ENCODE peak calls at places on chromosomes 11 and 22, in eight cellular contexts. One of them, this sample, is unnamed.

GRCh38 chr11:107689317-107690202 is 22.3 kb downstream of the SLN start:
- DNase-seq in HCT116: peak; percentile 54
- DNase-seq in GM23248: peak; percentile 88
- DNase-seq in Karpas-422: peak; percentile 93
- DNase-seq in MM.1S: peak; percentile 71
- DNase-seq in PC-3: peak; percentile 94
- DNase-seq in SK-N-SH: peak; percentile 62
- DNase-seq in hepatocyte: peak; percentile 86
- DNase-seq in this sample: peak; percentile 61

GRCh38 chr11:130894322-130895025 is 21.8 kb downstream of the SNX19 start:
- DNase-seq in HCT116: peak; percentile 38
- DNase-seq in GM23248: peak; percentile 74
- DNase-seq in Karpas-422: peak; percentile 74
- DNase-seq in MM.1S: peak; percentile 58
- DNase-seq in PC-3: peak; percentile 85
- DNase-seq in SK-N-SH: peak; percentile 57
- DNase-seq in hepatocyte: peak; percentile 83
- DNase-seq in this sample: peak; percentile 67

GRCh38 chr22:29306830-29307657 is 594 bp downstream of the GAS2L1 start:
- DNase-seq in HCT116: no peak
- DNase-seq in GM23248: peak; percentile 94
- DNase-seq in Karpas-422: no peak
- DNase-seq in MM.1S: peak; percentile 48
- DNase-seq in PC-3: peak; percentile 80
- DNase-seq in SK-N-SH: peak; percentile 93
- DNase-seq in hepatocyte: peak; percentile 92
- DNase-seq in this sample: no peak

GRCh38 chr11:17479284-17480214 is 2.9 kb upstream of the ABCC8 start:
- DNase-seq in HCT116: peak; percentile 49
- DNase-seq in GM23248: peak; percentile 19
- DNase-seq in Karpas-422: peak; percentile 29
- DNase-seq in MM.1S: no peak
- DNase-seq in PC-3: peak; percentile 31
- DNase-seq in SK-N-SH: peak; percentile 85
- DNase-seq in hepatocyte: peak; percentile 57
- DNase-seq in this sample: no peak

GRCh38 chr22:44601725-44602124 is 100.3 kb upstream of the PRR5 start:
- DNase-seq in HCT116: no peak
- DNase-seq in GM23248: no peak
- DNase-seq in Karpas-422: no peak
- DNase-seq in MM.1S: no peak
- DNase-seq in PC-3: no peak
- DNase-seq in SK-N-SH: no peak
- DNase-seq in hepatocyte: no peak
- DNase-seq in this sample: no peak

GRCh38 chr22:44691796-44692661 is 10.0 kb upstream of the PRR5 start:
- DNase-seq in HCT116: no peak
- DNase-seq in GM23248: no peak
- DNase-seq in Karpas-422: no peak
- DNase-seq in MM.1S: no peak
- DNase-seq in PC-3: peak; percentile 60
- DNase-seq in SK-N-SH: no peak
- DNase-seq in hepatocyte: no peak
- DNase-seq in this sample: no peak

GRCh38 chr11:122422707-122423106 is 232.8 kb upstream of the UBASH3B start:
- DNase-seq in HCT116: no peak
- DNase-seq in GM23248: peak; percentile 22
- DNase-seq in Karpas-422: no peak
- DNase-seq in MM.1S: no peak
- DNase-seq in PC-3: peak; percentile 86
- DNase-seq in SK-N-SH: no peak
- DNase-seq in hepatocyte: no peak
- DNase-seq in this sample: no peak

GRCh38 chr22:23414727-23415489 is 165.2 kb downstream of the IGLL1 start:
- DNase-seq in HCT116: no peak
- DNase-seq in GM23248: no peak
- DNase-seq in Karpas-422: no peak
- DNase-seq in MM.1S: no peak
- DNase-seq in PC-3: no peak
- DNase-seq in SK-N-SH: no peak
- DNase-seq in hepatocyte: no peak
- DNase-seq in this sample: no peak

GRCh38 chr22:34122064-34122463 is 201.8 kb upstream of the LARGE1 start:
- DNase-seq in HCT116: no peak
- DNase-seq in GM23248: no peak
- DNase-seq in Karpas-422: no peak
- DNase-seq in MM.1S: no peak
- DNase-seq in PC-3: no peak
- DNase-seq in SK-N-SH: no peak
- DNase-seq in hepatocyte: no peak
- DNase-seq in this sample: no peak

GRCh38 chr11:7524831-7525230 is 11.0 kb downstream of the PPFIBP2 start:
- DNase-seq in HCT116: no peak
- DNase-seq in GM23248: no peak
- DNase-seq in Karpas-422: peak; percentile 70
- DNase-seq in MM.1S: no peak
- DNase-seq in PC-3: no peak
- DNase-seq in SK-N-SH: no peak
- DNase-seq in hepatocyte: no peak
- DNase-seq in this sample: peak; percentile 45

GRCh38 chr11:116073854-116074837 is 569.9 kb upstream of the CADM1 start:
- DNase-seq in HCT116: no peak
- DNase-seq in GM23248: peak; percentile 4
- DNase-seq in Karpas-422: no peak
- DNase-seq in MM.1S: no peak
- DNase-seq in PC-3: no peak
- DNase-seq in SK-N-SH: no peak
- DNase-seq in hepatocyte: peak; percentile 63
- DNase-seq in this sample: no peak

DNA sequence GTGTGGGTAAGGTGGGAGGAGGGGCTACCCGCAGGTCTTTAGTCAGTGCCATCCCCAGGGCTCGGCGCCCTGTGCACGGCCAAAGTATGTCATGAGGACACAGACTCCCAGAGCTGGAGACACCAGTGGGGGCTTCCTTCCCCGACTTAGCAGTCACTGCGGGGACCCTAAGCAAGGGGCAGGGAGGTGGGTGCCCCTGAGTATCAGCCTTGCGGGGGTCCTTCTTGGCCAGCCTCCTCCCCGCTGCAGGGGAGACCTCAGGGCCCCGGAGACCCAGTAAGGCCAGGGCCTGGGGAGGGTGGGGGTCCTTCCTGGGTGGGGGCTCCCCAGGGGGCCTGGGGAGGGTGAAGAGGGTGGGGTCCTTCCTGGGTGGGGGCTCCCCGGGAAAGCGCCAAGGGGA is 673.8 kb downstream of the BRD1 start:
- DNase-seq in HCT116: no peak
- DNase-seq in GM23248: no peak
- DNase-seq in Karpas-422: no peak
- DNase-seq in MM.1S: no peak
- DNase-seq in PC-3: no peak
- DNase-seq in SK-N-SH: no peak
- DNase-seq in hepatocyte: no peak
- DNase-seq in this sample: no peak
- H3K9me2 ChIP-seq in HCT116: no peaks in the 10 kb centered on the region
- H3K9me2 ChIP-seq in GM23248: no peaks in the 10 kb centered on the region
- H3K9me2 ChIP-seq in Karpas-422: no peaks in the 10 kb centered on the region
- H3K9me2 ChIP-seq in MM.1S: no peaks in the 10 kb centered on the region
- H3K9me2 ChIP-seq in PC-3: no peaks in the 10 kb centered on the region
- H3K9me2 ChIP-seq in SK-N-SH: no peaks in the 10 kb centered on the region
- H3K9me2 ChIP-seq in hepatocyte: no peaks in the 10 kb centered on the region
- H3K9me2 ChIP-seq in this sample: no peaks in the 10 kb centered on the region

GRCh38 chr11:132894598-132894997 is 637.7 kb downstream of the OPCML start:
- DNase-seq in HCT116: no peak
- DNase-seq in GM23248: no peak
- DNase-seq in Karpas-422: no peak
- DNase-seq in MM.1S: no peak
- DNase-seq in PC-3: no peak
- DNase-seq in SK-N-SH: no peak
- DNase-seq in hepatocyte: peak; percentile 56
- DNase-seq in this sample: no peak

GRCh38 chr11:132901638-132902610 is 630.4 kb downstream of the OPCML start:
- DNase-seq in HCT116: no peak
- DNase-seq in GM23248: peak; percentile 26
- DNase-seq in Karpas-422: no peak
- DNase-seq in MM.1S: no peak
- DNase-seq in PC-3: no peak
- DNase-seq in SK-N-SH: no peak
- DNase-seq in hepatocyte: no peak
- DNase-seq in this sample: no peak

GRCh38 chr11:132895340-132895739 is 637.0 kb downstream of the OPCML start:
- DNase-seq in HCT116: no peak
- DNase-seq in GM23248: peak; percentile 18
- DNase-seq in Karpas-422: no peak
- DNase-seq in MM.1S: no peak
- DNase-seq in PC-3: no peak
- DNase-seq in SK-N-SH: no peak
- DNase-seq in hepatocyte: peak; percentile 24
- DNase-seq in this sample: no peak

GRCh38 chr11:132898021-132898420 is 634.3 kb downstream of the OPCML start:
- DNase-seq in HCT116: no peak
- DNase-seq in GM23248: no peak
- DNase-seq in Karpas-422: no peak
- DNase-seq in MM.1S: no peak
- DNase-seq in PC-3: no peak
- DNase-seq in SK-N-SH: no peak
- DNase-seq in hepatocyte: no peak
- DNase-seq in this sample: no peak
- H3K9me2 ChIP-seq in HCT116: no peaks in the 10 kb centered on the region
- H3K9me2 ChIP-seq in GM23248: no peaks in the 10 kb centered on the region
- H3K9me2 ChIP-seq in Karpas-422: no peaks in the 10 kb centered on the region
- H3K9me2 ChIP-seq in MM.1S: no peaks in the 10 kb centered on the region
- H3K9me2 ChIP-seq in PC-3: no peaks in the 10 kb centered on the region
- H3K9me2 ChIP-seq in SK-N-SH: no peaks in the 10 kb centered on the region
- H3K9me2 ChIP-seq in hepatocyte: no peaks in the 10 kb centered on the region
- H3K9me2 ChIP-seq in this sample: no peaks in the 10 kb centered on the region

GRCh38 chr11:132898676-132899075 is 633.6 kb downstream of the OPCML start:
- DNase-seq in HCT116: no peak
- DNase-seq in GM23248: no peak
- DNase-seq in Karpas-422: no peak
- DNase-seq in MM.1S: no peak
- DNase-seq in PC-3: no peak
- DNase-seq in SK-N-SH: no peak
- DNase-seq in hepatocyte: no peak
- DNase-seq in this sample: no peak
- H3K9me2 ChIP-seq in HCT116: no peaks in the 10 kb centered on the region
- H3K9me2 ChIP-seq in GM23248: no peaks in the 10 kb centered on the region
- H3K9me2 ChIP-seq in Karpas-422: no peaks in the 10 kb centered on the region
- H3K9me2 ChIP-seq in MM.1S: no peaks in the 10 kb centered on the region
- H3K9me2 ChIP-seq in PC-3: no peaks in the 10 kb centered on the region
- H3K9me2 ChIP-seq in SK-N-SH: no peaks in the 10 kb centered on the region
- H3K9me2 ChIP-seq in hepatocyte: no peaks in the 10 kb centered on the region
- H3K9me2 ChIP-seq in this sample: no peaks in the 10 kb centered on the region

GRCh38 chr11:112369916-112370315 is 109.3 kb upstream of the PLET1 start:
- DNase-seq in HCT116: no peak
- DNase-seq in GM23248: no peak
- DNase-seq in Karpas-422: no peak
- DNase-seq in MM.1S: no peak
- DNase-seq in PC-3: no peak
- DNase-seq in SK-N-SH: no peak
- DNase-seq in hepatocyte: no peak
- DNase-seq in this sample: no peak

GRCh38 chr11:112369374-112369773 is 108.7 kb upstream of the PLET1 start:
- DNase-seq in HCT116: no peak
- DNase-seq in GM23248: no peak
- DNase-seq in Karpas-422: no peak
- DNase-seq in MM.1S: no peak
- DNase-seq in PC-3: no peak
- DNase-seq in SK-N-SH: no peak
- DNase-seq in hepatocyte: no peak
- DNase-seq in this sample: no peak

GRCh38 chr11:112377946-112378345 is 117.3 kb upstream of the PLET1 start:
- DNase-seq in HCT116: no peak
- DNase-seq in GM23248: no peak
- DNase-seq in Karpas-422: no peak
- DNase-seq in MM.1S: no peak
- DNase-seq in PC-3: no peak
- DNase-seq in SK-N-SH: no peak
- DNase-seq in hepatocyte: no peak
- DNase-seq in this sample: no peak

GRCh38 chr11:112380464-112380863 is 119.8 kb upstream of the PLET1 start:
- DNase-seq in HCT116: no peak
- DNase-seq in GM23248: no peak
- DNase-seq in Karpas-422: no peak
- DNase-seq in MM.1S: no peak
- DNase-seq in PC-3: no peak
- DNase-seq in SK-N-SH: no peak
- DNase-seq in hepatocyte: no peak
- DNase-seq in this sample: no peak

DNA sequence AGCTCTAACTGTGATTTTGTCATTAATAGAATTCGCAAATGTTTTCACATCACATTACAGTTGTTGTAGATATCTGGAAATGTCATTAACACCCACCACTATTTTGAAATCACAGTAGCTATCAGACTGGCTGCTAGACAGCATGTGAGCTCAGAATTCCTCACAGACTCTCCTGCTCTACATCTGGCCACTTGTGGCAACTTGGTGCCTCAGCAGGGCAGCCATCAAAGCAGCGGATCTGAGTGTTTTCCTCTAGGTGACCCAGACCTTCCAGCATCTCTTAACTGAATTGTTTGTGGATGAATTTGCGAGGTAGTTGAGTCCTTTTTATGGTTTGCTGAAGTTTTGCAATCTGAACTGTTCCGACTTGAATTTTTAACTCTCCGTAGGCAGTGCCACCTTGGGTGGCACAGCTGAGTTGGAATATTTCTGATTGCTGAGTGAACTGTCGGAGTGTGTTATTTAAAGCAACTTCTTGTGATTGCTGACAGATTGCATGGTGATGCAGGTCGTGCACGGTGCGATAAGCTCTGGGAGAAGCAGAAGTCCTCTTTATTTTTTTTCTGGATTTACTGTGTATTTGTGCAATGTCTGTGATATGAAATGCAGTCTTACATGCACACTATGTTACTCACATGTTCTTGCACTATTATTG is 114.0 kb upstream of the PLET1 start:
- DNase-seq in HCT116: no peak
- DNase-seq in GM23248: no peak
- DNase-seq in Karpas-422: no peak
- DNase-seq in MM.1S: no peak
- DNase-seq in PC-3: no peak
- DNase-seq in SK-N-SH: no peak
- DNase-seq in hepatocyte: no peak
- DNase-seq in this sample: no peak
- H3K9me2 ChIP-seq in HCT116: no peaks in the 10 kb centered on the region
- H3K9me2 ChIP-seq in GM23248: no peaks in the 10 kb centered on the region
- H3K9me2 ChIP-seq in Karpas-422: no peaks in the 10 kb centered on the region
- H3K9me2 ChIP-seq in MM.1S: no peaks in the 10 kb centered on the region
- H3K9me2 ChIP-seq in PC-3: no peaks in the 10 kb centered on the region
- H3K9me2 ChIP-seq in SK-N-SH: no peaks in the 10 kb centered on the region
- H3K9me2 ChIP-seq in hepatocyte: no peaks in the 10 kb centered on the region
- H3K9me2 ChIP-seq in this sample: no peaks in the 10 kb centered on the region

This sample was measured in OCI-LY7.